ENCODE peak calls at places on chromosomes 5 and 9, in six cellular contexts. Q, M, K, Y, W and A are unnamed samples.

GRCh38 chr9:116061546-116062205 is 91.9 kb upstream of the PAPPA start:
- DNase-seq in Y (no peak), M (no peak), K (no peak), W (no peak), Q (no peak), A (no peak)

GRCh38 chr5:160262665-160263064 is 33.4 kb downstream of the FABP6 start:
- DNase-seq in Y (no peak), Q (no peak), M (no peak), K (no peak), W (no peak), A (peak; percentile 86)

GRCh38 chr9:5441043-5441442 is 3.3 kb upstream of the PLGRKT start:
- DNase-seq in W (no peak), K (no peak), M (no peak), Q (no peak), Y (peak; percentile 79), A (no peak)

GRCh38 chr5:64165500-64166200 is at the start of gene RNF180:
- DNase-seq in Q (no peak), W (no peak), K (peak; percentile 66), M (peak; percentile 22), Y (no peak), A (no peak)

GRCh38 chr5:81517462-81517861 is 123.5 kb upstream of the ACOT12 start:
- DNase-seq in Y (peak; percentile 65), Q (no peak), M (no peak), K (no peak), W (no peak), A (no peak)

GRCh38 chr9:134316444-134317160 is 9.7 kb upstream of the RXRA start:
- DNase-seq in Y (peak; percentile 68), K (no peak), W (no peak), M (no peak), Q (no peak), A (peak; percentile 96)

GRCh38 chr5:171569065-171569712 is 149.7 kb downstream of the FGF18 start:
- DNase-seq in W (no peak), Q (no peak), Y (no peak), M (no peak), K (no peak), A (no peak)

GRCh38 chr9:21996438-21996837 is 1.8 kb downstream of the CDKN2B-AS1 start:
- DNase-seq in W (no peak), K (no peak), Y (no peak), M (no peak), Q (no peak), A (peak; percentile 26)

GRCh38 chr9:37997636-37998374 is 71.2 kb downstream of the SHB start:
- DNase-seq in Y (no peak), K (no peak), Q (no peak), M (no peak), W (no peak), A (peak; percentile 78)

GRCh38 chr5:174418809-174419522 is 305.4 kb upstream of the MSX2 start:
- DNase-seq in Y (no peak), M (no peak), Q (no peak), K (no peak), W (peak; percentile 7), A (no peak)

GRCh38 chr9:126320158-126320922 is 6.3 kb upstream of the MVB12B start:
- DNase-seq in Q (no peak), Y (no peak), M (no peak), K (no peak), W (no peak), A (no peak)

GRCh38 chr5:111935835-111936234 is 178.8 kb upstream of the NREP start:
- DNase-seq in Q (no peak), K (no peak), M (no peak), W (no peak), Y (no peak), A (no peak)

GRCh38 chr5:14365831-14366435 is 215.7 kb upstream of the OTULINL start:
- DNase-seq in Y (no peak), K (no peak), M (no peak), W (no peak), Q (no peak), A (no peak)

GRCh38 chr5:140355551-140355950 is 4.4 kb upstream of the SLC4A9 start:
- DNase-seq in K (no peak), M (no peak), Y (no peak), Q (no peak), W (no peak), A (no peak)

GRCh38 chr9:35340046-35340445 is 149.9 kb upstream of the RUSC2 start:
- DNase-seq in W (no peak), Q (no peak), Y (peak; percentile 25), M (no peak), K (no peak), A (no peak)

GRCh38 chr9:22722492-22722891 is 275.9 kb downstream of the DMRTA1 start:
- DNase-seq in W (no peak), Q (no peak), M (no peak), K (no peak), Y (no peak), A (no peak)

GRCh38 chr9:34102796-34103195 is 23.7 kb downstream of the DCAF12 start:
- DNase-seq in Y (no peak), W (no peak), K (no peak), Q (no peak), M (no peak), A (no peak)

GRCh38 chr5:155128786-155129512 is 115.4 kb downstream of the KIF4B start:
- DNase-seq in W (no peak), Y (no peak), K (no peak), M (no peak), Q (no peak), A (no peak)

GRCh38 chr5:153630546-153630945 is 140.1 kb downstream of the GRIA1 start:
- DNase-seq in Q (no peak), K (no peak), M (no peak), Y (no peak), W (no peak), A (no peak)
- TF ChIP-seq POLR2A in Q (no peak), K (no peak), M (no peak), Y (no peak), W (no peak), A (no peak)

GRCh38 chr9:92236465-92236864 is 57.0 kb downstream of the IARS1 start:
- DNase-seq in Q (no peak), K (no peak), M (no peak), Y (no peak), W (no peak), A (no peak)

GRCh38 chr9:92228628-92229027 is 64.9 kb downstream of the IARS1 start:
- DNase-seq in Y (no peak), K (no peak), W (no peak), Q (no peak), M (no peak), A (no peak)

GRCh38 chr9:92232190-92232589 is 61.3 kb downstream of the IARS1 start:
- DNase-seq in M (no peak), K (no peak), W (no peak), Y (no peak), Q (no peak), A (no peak)

GRCh38 chr9:92236915-92237314 is 56.6 kb downstream of the IARS1 start:
- DNase-seq in Q (no peak), K (no peak), Y (no peak), M (no peak), W (no peak), A (no peak)

GRCh38 chr9:92234503-92234902 is 59.0 kb downstream of the IARS1 start:
- DNase-seq in W (no peak), Q (no peak), M (no peak), Y (no peak), K (no peak), A (no peak)
- TF ChIP-seq POLR2A in W (no peak), Q (no peak), M (no peak), Y (no peak), K (no peak), A (no peak)

GRCh38 chr9:129558551-129559505 is 62.1 kb downstream of the C9orf50 start:
- DNase-seq in K (peak; percentile 43), Y (no peak), M (no peak), Q (no peak), W (peak; percentile 99), A (no peak)
- TF ChIP-seq POLR2A in K (no peak), Y (no peak), M (no peak), Q (no peak), W (peak; percentile 46), A (no peak)

GRCh38 chr5:68433921-68434879 is 218.6 kb downstream of the PIK3R1 start:
- DNase-seq in M (peak; percentile 97), Q (peak; percentile 58), Y (peak; percentile 96), W (peak; percentile 70), K (peak; percentile 49), A (peak; percentile 85)
- TF ChIP-seq POLR2A in M (no peak), Q (peak; percentile 53), Y (no peak), W (no peak), K (peak; percentile 22), A (no peak)